ENCODE peak calls at places on chromosomes 16 and 17, in eight cellular contexts. A is putamen; P is stimulated activated CD8-positive, alpha-beta memory T cell treated with anti-CD3 and anti-CD28 coated beads, Interleukin-7, amount 100 ng/mL, for 1 hour; S is endothelial cell; Y is psoas muscle; D is skeletal muscle cell; U is astrocyte of the spinal cord; M is OCI-LY7. W is an unnamed sample.

GRCh38 chr17:7019839-7020519 is 2.9 kb upstream of the BCL6B start:
- DNase-seq in P (no peak), U (peak), Y (peak), D (no peak), M (no peak), S (peak), A (no peak), W (no peak)

GRCh38 chr17:36752096-36752888 is 150.9 kb downstream of the MRM1 start:
- DNase-seq in S (no peak), M (no peak), A (no peak), Y (peak), U (no peak), D (no peak), P (no peak), W (no peak)

GRCh38 chr17:53516643-53517042 is 306.1 kb upstream of the KIF2B start:
- DNase-seq in A (no peak), D (no peak), S (no peak), M (no peak), U (peak), Y (no peak), P (no peak), W (peak)

GRCh38 chr17:44987194-44987882 is 19.2 kb upstream of the C1QL1 start:
- DNase-seq in A (no peak), S (no peak), P (no peak), M (no peak), U (no peak), D (no peak), Y (no peak), W (no peak)

GRCh38 chr17:72365857-72366415 is 245.1 kb downstream of the SOX9 start:
- DNase-seq in M (no peak), A (no peak), P (no peak), Y (no peak), U (peak), S (no peak), D (no peak), W (no peak)

GRCh38 chr16:54657058-54657708 is 273.5 kb upstream of the IRX5 start:
- DNase-seq in P (no peak), D (no peak), Y (no peak), U (peak), A (no peak), S (no peak), M (no peak), W (no peak)

GRCh38 chr17:68016838-68017237 is 18.7 kb upstream of the KPNA2 start:
- DNase-seq in M (no peak), Y (no peak), U (no peak), A (no peak), P (no peak), D (no peak), S (no peak), W (no peak)

GRCh38 chr17:81097134-81097942 is 62.4 kb downstream of the BAIAP2 start:
- DNase-seq in P (peak), U (peak), M (no peak), D (peak), S (peak), A (peak), Y (peak), W (peak)

GRCh38 chr17:9434502-9435113 is 141.0 kb downstream of the STX8 start:
- DNase-seq in D (no peak), S (no peak), M (no peak), A (no peak), U (no peak), Y (no peak), P (no peak), W (no peak)

GRCh38 chr16:88062341-88062861 is 111.2 kb downstream of the BANP start:
- DNase-seq in P (no peak), S (no peak), A (no peak), D (peak), M (no peak), U (peak), Y (peak), W (peak)

GRCh38 chr16:77596243-77596642 is 126.1 kb upstream of the NUDT7 start:
- DNase-seq in U (peak), Y (no peak), M (no peak), P (no peak), A (no peak), S (no peak), D (no peak), W (peak)

GRCh38 chr17:7215136-7215638 is 4.4 kb downstream of the DLG4 start:
- DNase-seq in P (no peak), M (no peak), S (no peak), Y (no peak), A (no peak), D (no peak), U (no peak), W (no peak)